ENCODE peak calls at places on chromosomes 3 and 15, in six cellular contexts. W is adrenal gland, N is left lung, H is cardiac muscle cell, U is ovary, X is breast epithelium. O is an unnamed sample.
A peak's percentile ranks its signal among the peaks of the same experiment; 100 is the strongest.

GRCh38 chr3:8816106-8816505 is 46.7 kb upstream of the OXTR start:
- DNase-seq in H (no peak), W (no peak), X (no peak), U (no peak), N (no peak), O (no peak)

GRCh38 chr3:4908769-4909156 is 70.5 kb upstream of the BHLHE40 start:
- DNase-seq in X (no peak), N (no peak), W (no peak), U (no peak), H (no peak), O (no peak)

GRCh38 chr3:106193876-106194275 is 325.1 kb upstream of the CBLB start:
- DNase-seq in U (no peak), N (no peak), X (no peak), W (no peak), H (no peak), O (no peak)

GRCh38 chr3:10635446-10636076 is 130.2 kb upstream of the ATP2B2 start:
- DNase-seq in X (no peak), H (no peak), W (no peak), U (no peak), N (no peak), O (no peak)

GRCh38 chr15:90684281-90684680 is 32.9 kb upstream of the BLM start:
- DNase-seq in H (peak; percentile 61), W (no peak), U (no peak), X (no peak), N (no peak), O (no peak)

GRCh38 chr3:129625071-129625874 is 18.8 kb upstream of the PLXND1 start:
- DNase-seq in H (no peak), X (peak; percentile 18), W (no peak), N (peak; percentile 51), U (no peak), O (no peak)

GRCh38 chr3:179071161-179071568 is 444 bp downstream of the ZMAT3 start:
- DNase-seq in U (no peak), N (no peak), W (no peak), H (no peak), X (no peak), O (peak; percentile 77)

GRCh38 chr3:178479860-178480259 is 56.4 kb upstream of the KCNMB2 start:
- DNase-seq in H (no peak), W (no peak), X (no peak), U (no peak), N (no peak), O (peak; percentile 41)

GRCh38 chr15:70235347-70235746 is 137.6 kb upstream of the TLE3 start:
- DNase-seq in H (no peak), W (no peak), X (no peak), U (no peak), N (no peak), O (no peak)

GRCh38 chr3:111321786-111322185 is 220.2 kb upstream of the CD96 start:
- DNase-seq in U (no peak), H (no peak), X (no peak), N (no peak), W (peak; percentile 15), O (no peak)

GRCh38 chr15:90230071-90230494 is 3.7 kb downstream of the CIB1 start:
- DNase-seq in W (peak; percentile 94), N (peak; percentile 42), U (no peak), X (no peak), H (no peak), O (no peak)

GRCh38 chr15:65939901-65940617 is 70.8 kb downstream of the RAB11A start:
- DNase-seq in N (no peak), U (no peak), H (peak; percentile 77), X (no peak), W (no peak), O (no peak)

GRCh38 chr15:89101302-89102191 is 13.3 kb downstream of the ABHD2 start:
- DNase-seq in X (peak; percentile 92), H (peak; percentile 97), N (peak; percentile 75), W (peak; percentile 90), U (peak; percentile 78), O (no peak)

GRCh38 chr15:85380860-85381535 is 595 bp downstream of the AKAP13 start:
- DNase-seq in W (peak; percentile 46), X (no peak), H (peak; percentile 44), N (peak; percentile 90), U (peak; percentile 34), O (peak; percentile 76)

GRCh38 chr15:72315706-72316370 is 4.1 kb downstream of the CELF6 start:
- DNase-seq in N (no peak), U (no peak), X (no peak), W (no peak), H (peak; percentile 17), O (no peak)

GRCh38 chr15:72319360-72319984 is 485 bp downstream of the CELF6 start:
- DNase-seq in X (peak; percentile 25), U (peak; percentile 63), N (peak; percentile 95), H (peak; percentile 75), W (peak; percentile 71), O (peak; percentile 50)

GRCh38 chr15:72323752-72324151 is 3.8 kb upstream of the CELF6 start:
- DNase-seq in W (no peak), H (no peak), X (no peak), U (no peak), N (no peak), O (no peak)

GRCh38 chr15:72318408-72318942 is 1.5 kb downstream of the CELF6 start:
- DNase-seq in H (no peak), N (no peak), W (no peak), X (no peak), U (no peak), O (no peak)

DNA sequence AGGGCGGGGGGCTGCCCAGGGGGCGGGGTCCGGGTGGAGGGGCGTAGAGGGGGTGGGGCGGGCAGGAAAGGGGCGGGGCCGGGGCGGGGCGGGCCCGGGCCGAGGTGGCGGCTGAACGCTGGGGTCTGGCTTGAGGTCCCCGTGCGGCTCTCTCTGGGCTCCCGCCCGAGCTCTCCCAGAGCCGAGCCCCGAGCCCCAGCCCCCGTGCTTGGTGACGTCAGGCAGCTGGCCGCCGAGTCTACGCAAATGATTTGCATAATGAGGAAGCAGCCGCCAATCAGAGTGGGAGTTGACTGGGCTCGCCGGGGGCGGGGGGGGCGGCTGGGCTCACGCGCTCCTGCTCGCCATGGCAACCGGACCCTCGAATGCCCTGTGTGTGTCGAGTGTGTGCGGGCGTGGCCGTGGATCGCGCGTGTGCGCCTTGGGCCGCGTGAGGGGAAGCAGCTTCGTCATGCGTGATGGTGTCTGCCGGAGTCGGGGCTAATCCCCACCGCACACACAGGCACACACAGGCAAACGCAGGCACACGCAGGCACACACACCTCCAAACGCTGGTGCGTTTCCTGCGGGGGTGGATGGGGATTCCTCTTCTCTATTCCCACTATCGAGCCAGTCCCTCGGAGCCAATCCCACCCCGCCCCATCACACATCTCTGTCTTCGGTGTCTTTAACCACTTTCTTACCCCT is at the start of gene CELF6:
- DNase-seq in U (peak; percentile 78), N (peak; percentile 94), X (peak; percentile 55), H (peak; percentile 90), W (peak; percentile 86), O (peak; percentile 85)
- H3K4me3 ChIP-seq in U (peak within 1 kb of the TSS; percentile 36), N (peak within 1 kb of the TSS; percentile 71), X (peak within 1 kb of the TSS; percentile 69), H (peak within 1 kb of the TSS; percentile 38), W (peak within 1 kb of the TSS; percentile 43), O (peak within 1 kb of the TSS; percentile 77)

GRCh38 chr3:94285874-94286273 is 223.0 kb downstream of the NSUN3 start:
- DNase-seq in N (no peak), X (no peak), H (peak; percentile 2), W (no peak), U (no peak), O (no peak)
- TF ChIP-seq CTCF in N (no peak), X (no peak), H (no peak), W (no peak), U (no peak), O (no peak)

GRCh38 chr3:181705081-181705480 is 6.6 kb upstream of the SOX2 start:
- DNase-seq in N (no peak), W (no peak), U (no peak), X (no peak), H (no peak), O (no peak)

GRCh38 chr3:181707980-181708379 is 3.7 kb upstream of the SOX2 start:
- DNase-seq in X (no peak), N (no peak), U (no peak), H (no peak), W (no peak), O (no peak)

GRCh38 chr3:181704421-181705066 is 7.2 kb upstream of the SOX2 start:
- DNase-seq in U (no peak), H (no peak), N (no peak), W (no peak), X (no peak), O (no peak)

GRCh38 chr3:181700168-181701087 is 11.3 kb upstream of the SOX2 start:
- DNase-seq in W (peak; percentile 56), X (no peak), U (peak; percentile 50), N (no peak), H (peak; percentile 81), O (no peak)

DNA sequence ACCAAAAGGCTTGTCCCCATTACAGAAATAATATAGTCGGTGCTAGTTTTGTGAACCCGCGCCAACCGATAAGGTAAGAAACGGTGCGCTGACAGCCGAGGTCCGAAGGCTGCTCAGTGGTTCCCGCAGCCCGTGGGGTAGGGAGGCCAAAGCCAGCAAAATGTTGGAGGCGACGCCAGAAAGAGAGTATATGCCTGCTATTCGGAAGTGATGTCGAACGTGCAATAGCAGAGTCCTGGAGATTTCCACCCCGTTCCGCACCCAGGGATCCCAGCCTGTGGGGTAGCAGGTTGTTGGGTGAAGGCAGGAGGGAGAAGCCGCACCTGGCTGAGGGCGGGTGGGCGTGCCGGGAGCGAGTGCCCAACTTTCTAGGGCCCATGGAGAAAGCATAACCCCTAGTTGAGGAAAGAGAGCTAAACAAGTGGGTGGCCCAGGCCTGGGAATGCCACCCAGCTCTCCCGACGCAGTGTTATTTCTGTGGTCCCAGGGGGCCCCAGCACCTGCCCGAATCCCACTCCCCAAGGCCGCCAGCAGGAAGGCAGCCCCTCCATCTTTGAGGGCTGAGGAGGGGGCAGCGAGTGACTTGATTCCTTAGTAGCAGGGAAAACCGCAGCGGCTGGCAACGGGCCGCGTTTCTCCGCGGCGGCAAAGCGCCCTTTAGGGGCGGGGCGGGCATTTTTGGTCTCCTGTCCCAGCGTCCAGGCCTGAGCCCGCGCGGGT is 7.9 kb upstream of the SOX2 start:
- DNase-seq in U (no peak), H (no peak), X (no peak), N (peak; percentile 68), W (no peak), O (no peak)
- H3K27me3 ChIP-seq in U (peaks cover 4% of the 10 kb centered on the region), H (peaks cover 99% of the 10 kb centered on the region), X (peaks cover 100% of the 10 kb centered on the region), N (peaks cover 100% of the 10 kb centered on the region), W (peaks cover 91% of the 10 kb centered on the region), O (peaks cover 3% of the 10 kb centered on the region)

GRCh38 chr3:13896473-13897154 is 16.7 kb upstream of the WNT7A start:
- DNase-seq in W (peak; percentile 45), U (peak; percentile 48), N (no peak), X (peak; percentile 69), H (peak; percentile 78), O (peak; percentile 26)
- H3K4me3 ChIP-seq in W (no peak overlapping the region), U (peak overlapping the region; percentile 43), N (peak overlapping the region; percentile 51), X (peak overlapping the region; percentile 83), H (no peak overlapping the region), O (peak overlapping the region; percentile 53)

DNA sequence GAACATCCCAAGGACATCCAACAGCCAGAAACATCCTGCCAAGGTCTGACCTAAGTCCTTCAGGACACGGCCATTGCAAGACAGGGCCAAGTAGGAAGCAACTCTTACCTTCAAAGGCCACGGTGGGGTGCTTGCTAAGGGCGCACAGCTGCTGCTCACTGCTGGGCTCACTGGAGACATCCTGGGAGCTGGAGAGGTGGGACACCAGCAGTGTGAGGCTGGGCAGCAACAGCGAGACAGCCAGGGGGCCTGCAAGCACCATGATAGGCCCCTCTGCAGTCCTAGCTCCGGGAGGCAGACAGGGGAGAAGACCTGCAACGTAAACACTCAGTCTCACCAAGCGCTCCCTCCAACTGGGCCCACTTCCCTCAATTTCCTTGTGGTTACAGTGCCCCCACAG is 79.2 kb downstream of the SEMA5B start:
- DNase-seq in W (no peak), X (no peak), U (no peak), N (no peak), H (no peak), O (no peak)
- TF ChIP-seq CTCF in W (no peak), X (no peak), U (no peak), N (no peak), H (peak; percentile 13), O (no peak)

O was measured in GM06990.